ENCODE peak calls at places on chromosomes 11 and 22, in five cellular contexts. One of them, this sample, is unnamed.

GRCh38 chr22:36048911-36049677 is 20.5 kb upstream of the RBFOX2 start:
- DNase-seq in stimulated activated CD8-positive, alpha-beta memory T cell treated with anti-CD3 and anti-CD28 coated beads, Interleukin-4, amount 100 ng/mL, for 48 hours: no peak
- DNase-seq in cardiac muscle cell: peak; percentile 55
- DNase-seq in fibroblast of villous mesenchyme: no peak
- DNase-seq in SW480: no peak
- DNase-seq in this sample: peak; percentile 69

GRCh38 chr22:27393371-27393770 is 408.2 kb downstream of the MN1 start:
- DNase-seq in stimulated activated CD8-positive, alpha-beta memory T cell treated with anti-CD3 and anti-CD28 coated beads, Interleukin-4, amount 100 ng/mL, for 48 hours: no peak
- DNase-seq in cardiac muscle cell: no peak
- DNase-seq in fibroblast of villous mesenchyme: no peak
- DNase-seq in SW480: no peak
- DNase-seq in this sample: no peak

GRCh38 chr11:131662310-131662709 is 291.9 kb downstream of the NTM start:
- DNase-seq in stimulated activated CD8-positive, alpha-beta memory T cell treated with anti-CD3 and anti-CD28 coated beads, Interleukin-4, amount 100 ng/mL, for 48 hours: no peak
- DNase-seq in cardiac muscle cell: no peak
- DNase-seq in fibroblast of villous mesenchyme: no peak
- DNase-seq in SW480: peak; percentile 52
- DNase-seq in this sample: peak; percentile 29

GRCh38 chr11:957201-957920 is 31.7 kb downstream of the AP2A2 start:
- DNase-seq in stimulated activated CD8-positive, alpha-beta memory T cell treated with anti-CD3 and anti-CD28 coated beads, Interleukin-4, amount 100 ng/mL, for 48 hours: no peak
- DNase-seq in cardiac muscle cell: no peak
- DNase-seq in fibroblast of villous mesenchyme: no peak
- DNase-seq in SW480: no peak
- DNase-seq in this sample: no peak

GRCh38 chr11:34356918-34357645 is 728 bp downstream of the ABTB2 start:
- DNase-seq in stimulated activated CD8-positive, alpha-beta memory T cell treated with anti-CD3 and anti-CD28 coated beads, Interleukin-4, amount 100 ng/mL, for 48 hours: peak; percentile 63
- DNase-seq in cardiac muscle cell: peak; percentile 76
- DNase-seq in fibroblast of villous mesenchyme: peak; percentile 68
- DNase-seq in SW480: peak; percentile 73
- DNase-seq in this sample: peak; percentile 85

GRCh38 chr11:12817681-12818332 is 143.6 kb downstream of the TEAD1 start:
- DNase-seq in stimulated activated CD8-positive, alpha-beta memory T cell treated with anti-CD3 and anti-CD28 coated beads, Interleukin-4, amount 100 ng/mL, for 48 hours: no peak
- DNase-seq in cardiac muscle cell: no peak
- DNase-seq in fibroblast of villous mesenchyme: no peak
- DNase-seq in SW480: peak; percentile 82
- DNase-seq in this sample: no peak

GRCh38 chr11:70901951-70902521 is 350.3 kb downstream of the SHANK2 start:
- DNase-seq in stimulated activated CD8-positive, alpha-beta memory T cell treated with anti-CD3 and anti-CD28 coated beads, Interleukin-4, amount 100 ng/mL, for 48 hours: no peak
- DNase-seq in cardiac muscle cell: peak; percentile 2
- DNase-seq in fibroblast of villous mesenchyme: peak; percentile 29
- DNase-seq in SW480: peak; percentile 52
- DNase-seq in this sample: no peak

GRCh38 chr11:130179396-130180306 is 20.1 kb downstream of the ST14 start:
- DNase-seq in stimulated activated CD8-positive, alpha-beta memory T cell treated with anti-CD3 and anti-CD28 coated beads, Interleukin-4, amount 100 ng/mL, for 48 hours: no peak
- DNase-seq in cardiac muscle cell: no peak
- DNase-seq in fibroblast of villous mesenchyme: no peak
- DNase-seq in SW480: peak; percentile 46
- DNase-seq in this sample: peak; percentile 42

GRCh38 chr11:829946-830294 is 2.2 kb downstream of the CRACR2B start:
- DNase-seq in stimulated activated CD8-positive, alpha-beta memory T cell treated with anti-CD3 and anti-CD28 coated beads, Interleukin-4, amount 100 ng/mL, for 48 hours: no peak
- DNase-seq in cardiac muscle cell: no peak
- DNase-seq in fibroblast of villous mesenchyme: no peak
- DNase-seq in SW480: no peak
- DNase-seq in this sample: no peak

GRCh38 chr11:44049832-44050231 is 2.1 kb downstream of the ACCSL start:
- DNase-seq in stimulated activated CD8-positive, alpha-beta memory T cell treated with anti-CD3 and anti-CD28 coated beads, Interleukin-4, amount 100 ng/mL, for 48 hours: no peak
- DNase-seq in cardiac muscle cell: no peak
- DNase-seq in fibroblast of villous mesenchyme: no peak
- DNase-seq in SW480: no peak
- DNase-seq in this sample: peak; percentile 29

GRCh38 chr11:64459016-64459415 is 100.1 kb downstream of the RPS6KA4 start:
- DNase-seq in stimulated activated CD8-positive, alpha-beta memory T cell treated with anti-CD3 and anti-CD28 coated beads, Interleukin-4, amount 100 ng/mL, for 48 hours: no peak
- DNase-seq in cardiac muscle cell: no peak
- DNase-seq in fibroblast of villous mesenchyme: no peak
- DNase-seq in SW480: no peak
- DNase-seq in this sample: peak; percentile 79

GRCh38 chr11:87150936-87151335 is 113.2 kb downstream of the TMEM135 start:
- DNase-seq in stimulated activated CD8-positive, alpha-beta memory T cell treated with anti-CD3 and anti-CD28 coated beads, Interleukin-4, amount 100 ng/mL, for 48 hours: no peak
- DNase-seq in cardiac muscle cell: peak; percentile 55
- DNase-seq in fibroblast of villous mesenchyme: peak; percentile 77
- DNase-seq in SW480: no peak
- DNase-seq in this sample: peak; percentile 42

GRCh38 chr11:61480936-61481335 is 27.6 kb upstream of the LRRC10B start:
- DNase-seq in stimulated activated CD8-positive, alpha-beta memory T cell treated with anti-CD3 and anti-CD28 coated beads, Interleukin-4, amount 100 ng/mL, for 48 hours: no peak
- DNase-seq in cardiac muscle cell: peak; percentile 43
- DNase-seq in fibroblast of villous mesenchyme: no peak
- DNase-seq in SW480: peak; percentile 65
- DNase-seq in this sample: peak; percentile 85

GRCh38 chr11:118136826-118137225 is 15.8 kb downstream of the SCN4B start:
- DNase-seq in stimulated activated CD8-positive, alpha-beta memory T cell treated with anti-CD3 and anti-CD28 coated beads, Interleukin-4, amount 100 ng/mL, for 48 hours: no peak
- DNase-seq in cardiac muscle cell: no peak
- DNase-seq in fibroblast of villous mesenchyme: no peak
- DNase-seq in SW480: no peak
- DNase-seq in this sample: peak; percentile 58

GRCh38 chr11:66693356-66694055 is 15.8 kb upstream of the RBM4B start:
- DNase-seq in stimulated activated CD8-positive, alpha-beta memory T cell treated with anti-CD3 and anti-CD28 coated beads, Interleukin-4, amount 100 ng/mL, for 48 hours: no peak
- DNase-seq in cardiac muscle cell: no peak
- DNase-seq in fibroblast of villous mesenchyme: no peak
- DNase-seq in SW480: no peak
- DNase-seq in this sample: peak; percentile 25

GRCh38 chr11:123150882-123151281 is 44.2 kb downstream of the CLMP start:
- DNase-seq in stimulated activated CD8-positive, alpha-beta memory T cell treated with anti-CD3 and anti-CD28 coated beads, Interleukin-4, amount 100 ng/mL, for 48 hours: no peak
- DNase-seq in cardiac muscle cell: no peak
- DNase-seq in fibroblast of villous mesenchyme: no peak
- DNase-seq in SW480: no peak
- DNase-seq in this sample: no peak

GRCh38 chr11:69726481-69726880 is 22.7 kb upstream of the FGF19 start:
- DNase-seq in stimulated activated CD8-positive, alpha-beta memory T cell treated with anti-CD3 and anti-CD28 coated beads, Interleukin-4, amount 100 ng/mL, for 48 hours: no peak
- DNase-seq in cardiac muscle cell: no peak
- DNase-seq in fibroblast of villous mesenchyme: no peak
- DNase-seq in SW480: peak; percentile 97
- DNase-seq in this sample: peak; percentile 30

GRCh38 chr11:4606231-4607015 is 1.6 kb downstream of the TRIM68 start:
- DNase-seq in stimulated activated CD8-positive, alpha-beta memory T cell treated with anti-CD3 and anti-CD28 coated beads, Interleukin-4, amount 100 ng/mL, for 48 hours: no peak
- DNase-seq in cardiac muscle cell: peak; percentile 54
- DNase-seq in fibroblast of villous mesenchyme: peak; percentile 20
- DNase-seq in SW480: no peak
- DNase-seq in this sample: no peak

GRCh38 chr11:126484266-126484665 is 128.8 kb downstream of the ST3GAL4 start:
- DNase-seq in stimulated activated CD8-positive, alpha-beta memory T cell treated with anti-CD3 and anti-CD28 coated beads, Interleukin-4, amount 100 ng/mL, for 48 hours: no peak
- DNase-seq in cardiac muscle cell: no peak
- DNase-seq in fibroblast of villous mesenchyme: peak; percentile 83
- DNase-seq in SW480: peak; percentile 29
- DNase-seq in this sample: no peak

GRCh38 chr11:16806791-16807190 is 68.3 kb downstream of the C11orf58 start:
- DNase-seq in stimulated activated CD8-positive, alpha-beta memory T cell treated with anti-CD3 and anti-CD28 coated beads, Interleukin-4, amount 100 ng/mL, for 48 hours: no peak
- DNase-seq in cardiac muscle cell: peak; percentile 46
- DNase-seq in fibroblast of villous mesenchyme: no peak
- DNase-seq in SW480: no peak
- DNase-seq in this sample: no peak

GRCh38 chr11:7495997-7496545 is 10.8 kb downstream of the OLFML1 start:
- DNase-seq in stimulated activated CD8-positive, alpha-beta memory T cell treated with anti-CD3 and anti-CD28 coated beads, Interleukin-4, amount 100 ng/mL, for 48 hours: no peak
- DNase-seq in cardiac muscle cell: no peak
- DNase-seq in fibroblast of villous mesenchyme: no peak
- DNase-seq in SW480: no peak
- DNase-seq in this sample: no peak

GRCh38 chr11:27696112-27696511 is 4.1 kb downstream of the BDNF start:
- DNase-seq in stimulated activated CD8-positive, alpha-beta memory T cell treated with anti-CD3 and anti-CD28 coated beads, Interleukin-4, amount 100 ng/mL, for 48 hours: no peak
- DNase-seq in cardiac muscle cell: no peak
- DNase-seq in fibroblast of villous mesenchyme: no peak
- DNase-seq in SW480: no peak
- DNase-seq in this sample: no peak

GRCh38 chr11:79314906-79315689 is 125.7 kb downstream of the TENM4 start:
- DNase-seq in stimulated activated CD8-positive, alpha-beta memory T cell treated with anti-CD3 and anti-CD28 coated beads, Interleukin-4, amount 100 ng/mL, for 48 hours: no peak
- DNase-seq in cardiac muscle cell: peak; percentile 30
- DNase-seq in fibroblast of villous mesenchyme: no peak
- DNase-seq in SW480: no peak
- DNase-seq in this sample: no peak

GRCh38 chr11:23288001-23288783 is 427.9 kb upstream of the CCDC179 start:
- DNase-seq in stimulated activated CD8-positive, alpha-beta memory T cell treated with anti-CD3 and anti-CD28 coated beads, Interleukin-4, amount 100 ng/mL, for 48 hours: no peak
- DNase-seq in cardiac muscle cell: no peak
- DNase-seq in fibroblast of villous mesenchyme: peak; percentile 83
- DNase-seq in SW480: no peak
- DNase-seq in this sample: no peak

GRCh38 chr11:115695677-115696451 is 191.6 kb upstream of the CADM1 start:
- DNase-seq in stimulated activated CD8-positive, alpha-beta memory T cell treated with anti-CD3 and anti-CD28 coated beads, Interleukin-4, amount 100 ng/mL, for 48 hours: no peak
- DNase-seq in cardiac muscle cell: no peak
- DNase-seq in fibroblast of villous mesenchyme: no peak
- DNase-seq in SW480: no peak
- DNase-seq in this sample: no peak

GRCh38 chr11:45578286-45578685 is 87.1 kb downstream of the CHST1 start:
- DNase-seq in stimulated activated CD8-positive, alpha-beta memory T cell treated with anti-CD3 and anti-CD28 coated beads, Interleukin-4, amount 100 ng/mL, for 48 hours: no peak
- DNase-seq in cardiac muscle cell: no peak
- DNase-seq in fibroblast of villous mesenchyme: no peak
- DNase-seq in SW480: no peak
- DNase-seq in this sample: no peak

GRCh38 chr11:203056-203944 is 3.9 kb downstream of the BET1L start:
- DNase-seq in stimulated activated CD8-positive, alpha-beta memory T cell treated with anti-CD3 and anti-CD28 coated beads, Interleukin-4, amount 100 ng/mL, for 48 hours: peak; percentile 23
- DNase-seq in cardiac muscle cell: no peak
- DNase-seq in fibroblast of villous mesenchyme: no peak
- DNase-seq in SW480: no peak
- DNase-seq in this sample: peak; percentile 85

GRCh38 chr11:23473782-23474181 is 613.5 kb upstream of the CCDC179 start:
- DNase-seq in stimulated activated CD8-positive, alpha-beta memory T cell treated with anti-CD3 and anti-CD28 coated beads, Interleukin-4, amount 100 ng/mL, for 48 hours: no peak
- DNase-seq in cardiac muscle cell: no peak
- DNase-seq in fibroblast of villous mesenchyme: no peak
- DNase-seq in SW480: no peak
- DNase-seq in this sample: no peak

GRCh38 chr11:8331767-8332166 is 68.1 kb upstream of the LMO1 start:
- DNase-seq in stimulated activated CD8-positive, alpha-beta memory T cell treated with anti-CD3 and anti-CD28 coated beads, Interleukin-4, amount 100 ng/mL, for 48 hours: no peak
- DNase-seq in cardiac muscle cell: no peak
- DNase-seq in fibroblast of villous mesenchyme: no peak
- DNase-seq in SW480: no peak
- DNase-seq in this sample: no peak

GRCh38 chr11:111494040-111494439 is 18.1 kb downstream of the BTG4 start:
- DNase-seq in stimulated activated CD8-positive, alpha-beta memory T cell treated with anti-CD3 and anti-CD28 coated beads, Interleukin-4, amount 100 ng/mL, for 48 hours: no peak
- DNase-seq in cardiac muscle cell: no peak
- DNase-seq in fibroblast of villous mesenchyme: no peak
- DNase-seq in SW480: no peak
- DNase-seq in this sample: no peak

GRCh38 chr11:113134605-113135004 is 173.4 kb downstream of the NCAM1 start:
- DNase-seq in stimulated activated CD8-positive, alpha-beta memory T cell treated with anti-CD3 and anti-CD28 coated beads, Interleukin-4, amount 100 ng/mL, for 48 hours: no peak
- DNase-seq in cardiac muscle cell: no peak
- DNase-seq in fibroblast of villous mesenchyme: no peak
- DNase-seq in SW480: no peak
- DNase-seq in this sample: peak; percentile 66

GRCh38 chr11:121829159-121829643 is 286.8 kb downstream of the BLID start:
- DNase-seq in stimulated activated CD8-positive, alpha-beta memory T cell treated with anti-CD3 and anti-CD28 coated beads, Interleukin-4, amount 100 ng/mL, for 48 hours: no peak
- DNase-seq in cardiac muscle cell: peak; percentile 97
- DNase-seq in fibroblast of villous mesenchyme: peak; percentile 96
- DNase-seq in SW480: peak; percentile 33
- DNase-seq in this sample: peak; percentile 93

GRCh38 chr11:124277809-124278208 is 21.6 kb downstream of the OR8G5 start:
- DNase-seq in stimulated activated CD8-positive, alpha-beta memory T cell treated with anti-CD3 and anti-CD28 coated beads, Interleukin-4, amount 100 ng/mL, for 48 hours: no peak
- DNase-seq in cardiac muscle cell: no peak
- DNase-seq in fibroblast of villous mesenchyme: no peak
- DNase-seq in SW480: no peak
- DNase-seq in this sample: no peak

GRCh38 chr22:18952022-18952421 is 15.9 kb upstream of the PRODH start:
- DNase-seq in stimulated activated CD8-positive, alpha-beta memory T cell treated with anti-CD3 and anti-CD28 coated beads, Interleukin-4, amount 100 ng/mL, for 48 hours: no peak
- DNase-seq in cardiac muscle cell: no peak
- DNase-seq in fibroblast of villous mesenchyme: no peak
- DNase-seq in SW480: no peak
- DNase-seq in this sample: no peak

GRCh38 chr22:25492950-25493790 is 71.3 kb upstream of the GRK3 start:
- DNase-seq in stimulated activated CD8-positive, alpha-beta memory T cell treated with anti-CD3 and anti-CD28 coated beads, Interleukin-4, amount 100 ng/mL, for 48 hours: no peak
- DNase-seq in cardiac muscle cell: no peak
- DNase-seq in fibroblast of villous mesenchyme: no peak
- DNase-seq in SW480: no peak
- DNase-seq in this sample: no peak

GRCh38 chr11:68583047-68583446 is 101.3 kb upstream of the GAL start:
- DNase-seq in stimulated activated CD8-positive, alpha-beta memory T cell treated with anti-CD3 and anti-CD28 coated beads, Interleukin-4, amount 100 ng/mL, for 48 hours: no peak
- DNase-seq in cardiac muscle cell: peak; percentile 45
- DNase-seq in fibroblast of villous mesenchyme: peak; percentile 55
- DNase-seq in SW480: no peak
- DNase-seq in this sample: peak; percentile 89

GRCh38 chr11:16301462-16301861 is 54.9 kb downstream of the SOX6 start:
- DNase-seq in stimulated activated CD8-positive, alpha-beta memory T cell treated with anti-CD3 and anti-CD28 coated beads, Interleukin-4, amount 100 ng/mL, for 48 hours: no peak
- DNase-seq in cardiac muscle cell: no peak
- DNase-seq in fibroblast of villous mesenchyme: no peak
- DNase-seq in SW480: no peak
- DNase-seq in this sample: no peak

GRCh38 chr11:73323464-73323863 is 15.4 kb downstream of the ARHGEF17 start:
- DNase-seq in stimulated activated CD8-positive, alpha-beta memory T cell treated with anti-CD3 and anti-CD28 coated beads, Interleukin-4, amount 100 ng/mL, for 48 hours: no peak
- DNase-seq in cardiac muscle cell: peak; percentile 88
- DNase-seq in fibroblast of villous mesenchyme: peak; percentile 79
- DNase-seq in SW480: no peak
- DNase-seq in this sample: peak; percentile 96

GRCh38 chr11:93089474-93090102 is 108.2 kb downstream of the SLC36A4 start:
- DNase-seq in stimulated activated CD8-positive, alpha-beta memory T cell treated with anti-CD3 and anti-CD28 coated beads, Interleukin-4, amount 100 ng/mL, for 48 hours: no peak
- DNase-seq in cardiac muscle cell: peak; percentile 80
- DNase-seq in fibroblast of villous mesenchyme: peak; percentile 38
- DNase-seq in SW480: peak; percentile 47
- DNase-seq in this sample: no peak

This sample was measured in osteoblast.